ENCODE peak calls at places on chromosome 14, in ten cellular contexts. L, Z, U, A, F, O, I, K, H and S are unnamed samples.

GRCh38 chr14:93543766-93544165 is 113.0 kb downstream of the UNC79 start:
- DNase-seq in I (no peak), U (no peak), K (no peak), H (no peak), O (no peak), L (no peak), F (peak), A (no peak), Z (no peak), S (no peak)

GRCh38 chr14:52117433-52117832 is 48.6 kb upstream of the NID2 start:
- DNase-seq in Z (no peak), L (no peak), F (peak), A (peak), I (no peak), K (peak), U (no peak), H (no peak), O (no peak), S (no peak)

GRCh38 chr14:61219673-61220072 is 61.5 kb downstream of the TMEM30B start:
- DNase-seq in F (peak), Z (no peak), U (no peak), A (no peak), K (no peak), O (no peak), I (no peak), H (no peak), L (no peak), S (no peak)

GRCh38 chr14:101470266-101470665 is 91.0 kb upstream of the DIO3 start:
- DNase-seq in F (no peak), L (peak), A (no peak), H (no peak), U (no peak), K (no peak), Z (peak), I (no peak), O (peak), S (peak)

GRCh38 chr14:61477845-61478438 is 156.6 kb downstream of the PRKCH start:
- DNase-seq in U (peak), L (no peak), H (peak), Z (peak), F (peak), I (no peak), O (no peak), A (peak), K (peak), S (peak)

GRCh38 chr14:101064121-101064661 is 160.7 kb upstream of the RTL1 start:
- DNase-seq in F (no peak), K (no peak), O (peak), U (no peak), H (no peak), L (no peak), Z (no peak), A (peak), I (no peak), S (no peak)

GRCh38 chr14:105602243-105602750 is 75.9 kb downstream of the TMEM121 start:
- DNase-seq in L (no peak), A (no peak), Z (no peak), K (no peak), I (no peak), O (peak), H (no peak), U (no peak), F (no peak), S (no peak)

GRCh38 chr14:59282366-59282765 is 93.9 kb downstream of the DAAM1 start:
- DNase-seq in L (no peak), I (no peak), H (peak), O (no peak), Z (no peak), K (no peak), U (no peak), F (peak), A (no peak), S (no peak)

GRCh38 chr14:94423465-94424056 is 29.0 kb downstream of the SERPINA11 start:
- DNase-seq in Z (peak), U (peak), K (peak), H (no peak), I (peak), F (peak), A (peak), O (peak), L (peak), S (peak)

GRCh38 chr14:93949511-93950075 is 22.4 kb downstream of the FAM181A start:
- DNase-seq in O (no peak), K (no peak), U (no peak), H (no peak), L (no peak), Z (no peak), I (no peak), A (no peak), F (peak), S (no peak)

GRCh38 chr14:92496458-92496857 is 17.1 kb upstream of the RIN3 start:
- DNase-seq in K (no peak), O (no peak), H (no peak), Z (peak), A (no peak), L (no peak), F (no peak), I (no peak), U (no peak), S (no peak)

GRCh38 chr14:75249251-75249957 is 29.2 kb upstream of the FOS start:
- DNase-seq in H (peak), L (no peak), I (no peak), K (no peak), A (no peak), F (no peak), U (no peak), Z (no peak), O (no peak), S (no peak)

GRCh38 chr14:76953196-76953945 is 75.1 kb downstream of the IRF2BPL start:
- DNase-seq in O (no peak), U (peak), K (peak), I (peak), L (peak), A (peak), F (peak), Z (peak), H (peak), S (peak)

GRCh38 chr14:76948213-76948947 is 80.1 kb downstream of the IRF2BPL start:
- DNase-seq in U (peak), K (no peak), A (peak), L (no peak), F (no peak), Z (no peak), O (no peak), I (no peak), H (no peak), S (no peak)

GRCh38 chr14:76948976-76949375 is 79.5 kb downstream of the IRF2BPL start:
- DNase-seq in H (no peak), O (no peak), U (no peak), I (no peak), A (no peak), Z (no peak), K (no peak), F (no peak), L (no peak), S (no peak)

GRCh38 chr14:76950043-76951020 is 78.2 kb downstream of the IRF2BPL start:
- DNase-seq in F (peak), Z (no peak), U (no peak), A (no peak), O (no peak), I (no peak), H (peak), L (no peak), K (no peak), S (no peak)

GRCh38 chr14:76951149-76951548 is 77.4 kb downstream of the IRF2BPL start:
- DNase-seq in F (no peak), Z (no peak), A (no peak), O (no peak), K (no peak), I (no peak), H (no peak), U (no peak), L (no peak), S (no peak)
- TF ChIP-seq CTCF in F (no peak), Z (no peak), A (no peak), O (no peak), K (no peak), I (no peak), H (no peak), U (no peak), L (no peak), S (no peak)

DNA sequence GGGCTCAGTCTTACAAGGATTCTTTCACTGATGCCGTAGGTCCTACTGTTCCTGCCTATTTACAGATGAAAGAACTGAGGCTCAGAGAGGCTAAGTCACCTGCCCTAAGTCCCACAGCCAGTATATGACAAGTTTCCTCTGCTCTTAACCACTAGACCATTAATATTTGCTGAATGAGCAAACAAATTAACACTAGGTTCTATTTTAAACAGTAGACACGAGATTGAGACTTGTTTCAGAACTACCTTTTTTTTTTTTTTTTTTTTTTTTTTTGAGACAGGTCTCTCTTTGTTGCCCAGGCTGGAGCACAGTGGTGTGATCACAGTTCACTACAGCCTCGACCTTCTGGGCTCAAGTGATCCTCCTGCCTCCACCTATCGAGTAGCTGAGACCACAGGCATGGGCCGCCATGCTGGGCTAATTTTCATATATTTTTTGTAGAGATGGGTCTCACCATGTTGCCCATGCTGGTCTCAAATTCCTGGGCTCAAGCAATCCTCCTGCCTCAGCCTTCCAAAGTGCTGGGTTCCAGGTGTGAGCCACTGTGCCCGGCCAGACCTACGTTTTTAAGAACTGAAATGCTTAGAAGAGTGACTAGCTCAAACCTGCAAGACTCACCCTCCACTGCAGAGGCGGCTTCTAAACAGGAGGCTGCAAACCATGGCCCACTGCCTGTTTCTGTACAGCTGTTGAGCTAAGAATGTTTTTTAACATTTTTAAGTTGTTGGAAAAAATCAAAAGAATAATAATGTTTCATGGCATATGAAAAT is 12.9 kb downstream of the SYNE3 start:
- DNase-seq in O (no peak), I (no peak), K (no peak), L (no peak), H (no peak), U (no peak), F (no peak), A (no peak), Z (no peak), S (no peak)
- H3K4me3 ChIP-seq in O (no peak), I (no peak), K (no peak), L (no peak), H (no peak), U (no peak), F (no peak), A (no peak), Z (no peak), S (no peak)

GRCh38 chr14:31268216-31268615 is 60.6 kb upstream of the HECTD1 start:
- DNase-seq in A (no peak), K (no peak), U (no peak), H (no peak), L (no peak), F (no peak), O (no peak), Z (no peak), I (no peak), S (no peak)

GRCh38 chr14:31266437-31267331 is 59.1 kb upstream of the HECTD1 start:
- DNase-seq in H (no peak), I (no peak), A (no peak), L (no peak), U (no peak), O (no peak), F (no peak), Z (no peak), K (no peak), S (no peak)

GRCh38 chr14:31271648-31272047 is 64.1 kb upstream of the HECTD1 start:
- DNase-seq in K (no peak), L (no peak), U (no peak), Z (no peak), H (no peak), F (no peak), I (no peak), O (no peak), A (no peak), S (no peak)

GRCh38 chr14:31269599-31270195 is 62.1 kb upstream of the HECTD1 start:
- DNase-seq in A (no peak), L (no peak), K (no peak), O (no peak), I (no peak), Z (no peak), H (no peak), U (no peak), F (peak), S (no peak)

DNA sequence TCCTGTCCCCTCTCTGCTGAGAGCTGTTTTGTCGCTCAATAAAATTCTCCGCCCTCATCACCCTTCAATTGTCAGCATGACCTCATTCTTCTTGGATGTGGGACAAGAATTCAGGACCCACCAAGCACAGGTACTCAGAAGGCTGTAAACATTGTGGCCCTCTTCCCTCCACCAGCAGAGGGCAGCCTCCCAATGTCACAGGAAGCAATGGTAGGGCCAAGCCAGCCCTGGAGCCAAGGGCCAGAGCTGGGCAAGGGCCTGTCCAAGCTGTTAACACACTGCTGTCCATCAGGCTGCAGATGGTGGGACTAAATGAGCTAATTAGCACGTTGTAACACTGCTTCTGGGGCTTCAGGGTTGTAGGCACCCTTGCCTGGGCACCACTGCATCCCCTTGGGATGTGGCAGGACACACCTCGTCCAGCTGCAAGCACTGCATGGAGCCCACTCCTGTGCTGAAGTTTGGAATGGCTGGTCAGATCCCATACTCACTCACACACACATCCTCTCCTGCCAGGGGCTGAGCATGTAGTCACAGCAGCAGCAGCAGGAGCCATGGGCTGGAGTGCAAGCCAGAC is 62.7 kb upstream of the HECTD1 start:
- DNase-seq in A (no peak), I (no peak), F (no peak), L (no peak), H (no peak), Z (no peak), U (no peak), K (no peak), O (no peak), S (no peak)
- TF ChIP-seq CTCF in A (peak), I (no peak), F (peak), L (no peak), H (peak), Z (no peak), U (peak), K (peak), O (no peak), S (no peak)

GRCh38 chr14:54652188-54652889 is 85.4 kb downstream of the SAMD4A start:
- DNase-seq in K (peak), I (peak), Z (peak), L (peak), U (peak), A (peak), F (peak), O (no peak), H (peak), S (peak)
- H3K4me3 ChIP-seq in K (peak), I (peak), Z (no peak), L (peak), U (peak), A (peak), F (peak), O (peak), H (peak), S (peak)